ENCODE peak calls at places on chromosomes 5 and 9, in five cellular contexts. A is fibroblast of pulmonary artery, O is HCT116, Q is GM12865, K is A549. W is an unnamed sample.

GRCh38 chr5:33824516-33825195 is 67.1 kb downstream of the ADAMTS12 start:
- DNase-seq in K (no peak), A (peak), O (no peak), Q (peak), W (no peak)

GRCh38 chr9:68637020-68637419 is 68.0 kb upstream of the PIP5K1B start:
- DNase-seq in A (no peak), Q (no peak), K (no peak), O (no peak), W (no peak)

GRCh38 chr9:36037580-36038169 is 962 bp downstream of the RECK start:
- DNase-seq in K (peak), O (no peak), Q (no peak), A (no peak), W (no peak)

GRCh38 chr5:31824886-31825774 is 186.2 kb downstream of the PDZD2 start:
- DNase-seq in O (peak), Q (peak), K (peak), A (peak), W (no peak)

GRCh38 chr9:127828262-127829031 is 25.8 kb downstream of the FPGS start:
- DNase-seq in Q (no peak), O (peak), A (peak), K (peak), W (peak)

GRCh38 chr9:113456235-113456634 is 7.3 kb upstream of the RGS3 start:
- DNase-seq in A (peak), O (no peak), K (no peak), Q (no peak), W (no peak)

GRCh38 chr9:135079018-135079417 is 8.4 kb upstream of the OLFM1 start:
- DNase-seq in Q (no peak), A (no peak), O (no peak), K (no peak), W (peak)

GRCh38 chr5:174097486-174098185 is 52.1 kb downstream of the NSG2 start:
- DNase-seq in Q (no peak), K (no peak), A (no peak), O (no peak), W (no peak)

GRCh38 chr5:176178789-176179188 is 59.4 kb upstream of the SIMC1 start:
- DNase-seq in Q (no peak), K (peak), A (no peak), O (no peak), W (no peak)

GRCh38 chr9:78297672-78297961 is 692 bp downstream of the PSAT1 start:
- DNase-seq in O (no peak), Q (no peak), K (peak), A (no peak), W (no peak)

GRCh38 chr9:132193227-132194110 is 31.6 kb downstream of the NTNG2 start:
- DNase-seq in Q (no peak), K (no peak), O (no peak), A (no peak), W (no peak)

GRCh38 chr5:108749130-108749861 is 1.6 kb downstream of the FER start:
- DNase-seq in K (peak), A (no peak), Q (peak), O (no peak), W (peak)

GRCh38 chr9:34540826-34541225 is 18.0 kb upstream of the ENHO start:
- DNase-seq in K (peak), Q (no peak), A (peak), O (no peak), W (no peak)

GRCh38 chr9:116365056-116365471 is 211.5 kb downstream of the PAPPA start:
- DNase-seq in K (no peak), O (no peak), Q (no peak), A (peak), W (peak)

GRCh38 chr5:140647042-140647341 is 438 bp downstream of the NDUFA2 start:
- DNase-seq in O (no peak), A (no peak), Q (no peak), K (no peak), W (no peak)
- TF ChIP-seq CTCF in O (no peak), A (no peak), Q (no peak), K (no peak), W (no peak)

GRCh38 chr5:105506692-105507277 is 1944.2 kb upstream of the NUDT12 start:
- DNase-seq in O (peak), K (peak), A (peak), Q (peak), W (no peak)
- TF ChIP-seq CTCF in O (peak), K (no peak), A (peak), Q (peak), W (no peak)

GRCh38 chr5:92308679-92309078 is 925.6 kb upstream of the ARRDC3 start:
- DNase-seq in K (peak), Q (no peak), O (no peak), A (no peak), W (no peak)

GRCh38 chr5:92313385-92313784 is 930.3 kb upstream of the ARRDC3 start:
- DNase-seq in O (no peak), A (no peak), K (no peak), Q (no peak), W (no peak)

DNA sequence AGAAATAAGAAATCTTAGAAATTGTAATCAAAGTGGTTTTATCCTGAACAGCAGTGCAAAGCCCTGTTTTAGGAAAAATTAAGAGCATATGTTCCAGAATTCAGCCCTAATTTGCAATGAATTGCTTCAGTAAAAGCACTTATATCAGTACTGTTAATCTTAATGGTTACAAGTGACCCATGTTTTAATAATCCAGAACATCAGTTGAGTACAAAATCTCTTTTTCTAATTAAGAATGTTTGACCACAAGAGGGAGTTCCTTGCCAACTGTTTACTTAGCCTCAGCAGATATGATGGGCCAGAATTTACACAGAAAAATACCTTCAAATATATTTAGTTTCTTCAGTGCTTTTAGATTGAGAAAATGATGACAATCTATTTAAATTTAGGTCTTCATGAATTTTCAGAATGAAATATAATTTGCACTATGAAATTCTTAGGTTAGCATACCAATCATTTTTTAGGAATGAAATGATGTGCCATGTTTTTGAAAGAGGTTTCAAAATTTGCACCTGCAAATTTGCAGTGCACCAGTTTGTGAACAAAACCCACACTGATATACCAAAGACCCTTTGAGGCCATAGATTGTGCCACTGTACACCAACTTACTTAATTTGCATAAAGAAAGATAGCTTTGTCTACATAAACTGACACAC is 926.3 kb upstream of the ARRDC3 start:
- DNase-seq in A (peak), Q (peak), O (peak), K (peak), W (no peak)
- TF ChIP-seq CTCF in A (peak), Q (peak), O (peak), K (peak), W (no peak)

DNA sequence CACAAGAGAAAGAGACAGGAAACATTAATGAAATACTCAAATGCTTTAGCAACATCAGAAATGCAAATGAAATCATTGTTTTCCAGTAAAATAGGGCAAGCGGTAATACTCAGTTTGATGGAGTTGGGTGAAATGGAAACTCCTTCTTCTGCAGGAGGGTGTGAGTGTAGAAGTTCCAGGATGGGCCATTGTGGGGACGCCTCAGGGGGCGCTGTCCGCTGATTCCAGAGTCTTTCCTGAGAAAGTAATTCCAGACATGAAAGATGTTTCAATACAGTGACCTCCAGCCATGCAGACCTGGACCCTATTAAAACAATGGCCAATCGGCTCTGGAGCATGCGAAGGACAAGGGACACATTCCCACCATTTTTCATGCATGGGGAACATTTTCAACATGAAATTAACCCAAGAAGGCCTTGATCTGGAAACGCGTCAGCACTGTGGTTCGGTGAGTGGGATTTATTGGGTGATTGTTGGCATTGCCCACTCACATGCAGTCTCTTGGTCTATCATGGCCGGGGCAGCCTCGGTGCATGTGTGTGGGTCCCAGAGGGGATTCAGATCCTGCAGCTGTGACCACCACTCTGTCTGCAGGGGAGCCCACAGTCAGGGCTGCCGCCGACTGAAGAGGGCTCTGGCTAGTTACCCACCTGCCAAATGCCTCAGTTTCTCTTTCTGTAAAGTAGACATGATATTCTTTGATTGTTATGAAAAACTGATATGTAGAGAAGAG is 132.6 kb upstream of the IRX4 start:
- DNase-seq in A (no peak), O (no peak), K (no peak), Q (no peak), W (no peak)
- TF ChIP-seq CTCF in A (no peak), O (peak), K (no peak), Q (no peak), W (no peak)

GRCh38 chr5:139649082-139649991 is 1.2 kb downstream of the CXXC5 start:
- DNase-seq in O (no peak), A (no peak), Q (peak), K (no peak), W (peak)
- TF ChIP-seq CTCF in O (no peak), A (no peak), Q (no peak), K (no peak), W (no peak)

W was measured in pancreas.